ENCODE peak calls at places on chromosomes 1 and 21, in nine cellular contexts. One of them, this sample, is unnamed.

GRCh38 chr1:234997201-234998173 is 131.2 kb downstream of the TOMM20 start:
- DNase-seq in uterus: peak
- DNase-seq in CD8-positive, alpha-beta T cell: no peak
- DNase-seq in GM12865: no peak
- DNase-seq in NB4: no peak
- DNase-seq in right lobe of liver: peak
- DNase-seq in adrenal gland: peak
- DNase-seq in neural progenitor cell: no peak
- DNase-seq in endothelial cell of umbilical vein: peak
- DNase-seq in this sample: peak

GRCh38 chr1:100606438-100606837 is 68.5 kb downstream of the GPR88 start:
- DNase-seq in uterus: peak
- DNase-seq in CD8-positive, alpha-beta T cell: no peak
- DNase-seq in GM12865: peak
- DNase-seq in NB4: peak
- DNase-seq in right lobe of liver: peak
- DNase-seq in adrenal gland: peak
- DNase-seq in neural progenitor cell: peak
- DNase-seq in endothelial cell of umbilical vein: peak
- DNase-seq in this sample: no peak

GRCh38 chr1:165288301-165289120 is 68.0 kb downstream of the LMX1A start:
- DNase-seq in uterus: no peak
- DNase-seq in CD8-positive, alpha-beta T cell: no peak
- DNase-seq in GM12865: no peak
- DNase-seq in NB4: peak
- DNase-seq in right lobe of liver: peak
- DNase-seq in adrenal gland: no peak
- DNase-seq in neural progenitor cell: peak
- DNase-seq in endothelial cell of umbilical vein: no peak
- DNase-seq in this sample: peak

GRCh38 chr1:208242829-208243521 is 1.2 kb downstream of the PLXNA2 start:
- DNase-seq in uterus: no peak
- DNase-seq in CD8-positive, alpha-beta T cell: no peak
- DNase-seq in GM12865: no peak
- DNase-seq in NB4: peak
- DNase-seq in right lobe of liver: peak
- DNase-seq in adrenal gland: no peak
- DNase-seq in neural progenitor cell: peak
- DNase-seq in endothelial cell of umbilical vein: no peak
- DNase-seq in this sample: no peak

GRCh38 chr21:26800455-26801454 is 44.5 kb downstream of the ADAMTS1 start:
- DNase-seq in uterus: peak
- DNase-seq in CD8-positive, alpha-beta T cell: no peak
- DNase-seq in GM12865: no peak
- DNase-seq in NB4: no peak
- DNase-seq in right lobe of liver: no peak
- DNase-seq in adrenal gland: no peak
- DNase-seq in neural progenitor cell: no peak
- DNase-seq in endothelial cell of umbilical vein: no peak
- DNase-seq in this sample: no peak

GRCh38 chr1:215076312-215076711 is 6.2 kb upstream of the KCNK2 start:
- DNase-seq in uterus: no peak
- DNase-seq in CD8-positive, alpha-beta T cell: no peak
- DNase-seq in GM12865: peak
- DNase-seq in NB4: peak
- DNase-seq in right lobe of liver: no peak
- DNase-seq in adrenal gland: no peak
- DNase-seq in neural progenitor cell: peak
- DNase-seq in endothelial cell of umbilical vein: peak
- DNase-seq in this sample: no peak

GRCh38 chr1:187261637-187262036 is 432.9 kb downstream of the PLA2G4A start:
- DNase-seq in uterus: no peak
- DNase-seq in CD8-positive, alpha-beta T cell: no peak
- DNase-seq in GM12865: no peak
- DNase-seq in NB4: no peak
- DNase-seq in right lobe of liver: no peak
- DNase-seq in adrenal gland: no peak
- DNase-seq in neural progenitor cell: peak
- DNase-seq in endothelial cell of umbilical vein: no peak
- DNase-seq in this sample: no peak

GRCh38 chr1:59446257-59446901 is 149.5 kb downstream of the FGGY start:
- DNase-seq in uterus: peak
- DNase-seq in CD8-positive, alpha-beta T cell: no peak
- DNase-seq in GM12865: no peak
- DNase-seq in NB4: no peak
- DNase-seq in right lobe of liver: no peak
- DNase-seq in adrenal gland: no peak
- DNase-seq in neural progenitor cell: peak
- DNase-seq in endothelial cell of umbilical vein: no peak
- DNase-seq in this sample: no peak

GRCh38 chr1:112509005-112509659 is 367 bp downstream of the WNT2B start:
- DNase-seq in uterus: no peak
- DNase-seq in CD8-positive, alpha-beta T cell: no peak
- DNase-seq in GM12865: no peak
- DNase-seq in NB4: peak
- DNase-seq in right lobe of liver: no peak
- DNase-seq in adrenal gland: peak
- DNase-seq in neural progenitor cell: peak
- DNase-seq in endothelial cell of umbilical vein: peak
- DNase-seq in this sample: no peak

GRCh38 chr1:115135681-115136080 is 46.4 kb upstream of the TSPAN2 start:
- DNase-seq in uterus: no peak
- DNase-seq in CD8-positive, alpha-beta T cell: no peak
- DNase-seq in GM12865: no peak
- DNase-seq in NB4: no peak
- DNase-seq in right lobe of liver: no peak
- DNase-seq in adrenal gland: no peak
- DNase-seq in neural progenitor cell: no peak
- DNase-seq in endothelial cell of umbilical vein: no peak
- DNase-seq in this sample: no peak

GRCh38 chr21:44419679-44420078 is 35.6 kb upstream of the LRRC3 start:
- DNase-seq in uterus: no peak
- DNase-seq in CD8-positive, alpha-beta T cell: no peak
- DNase-seq in GM12865: no peak
- DNase-seq in NB4: no peak
- DNase-seq in right lobe of liver: peak
- DNase-seq in adrenal gland: no peak
- DNase-seq in neural progenitor cell: no peak
- DNase-seq in endothelial cell of umbilical vein: no peak
- DNase-seq in this sample: peak

GRCh38 chr1:154972517-154973343 is 1.8 kb upstream of the CKS1B start:
- DNase-seq in uterus: peak
- DNase-seq in CD8-positive, alpha-beta T cell: no peak
- DNase-seq in GM12865: no peak
- DNase-seq in NB4: no peak
- DNase-seq in right lobe of liver: peak
- DNase-seq in adrenal gland: peak
- DNase-seq in neural progenitor cell: peak
- DNase-seq in endothelial cell of umbilical vein: peak
- DNase-seq in this sample: peak

GRCh38 chr1:155062702-155063411 is 683 bp upstream of the EFNA4 start:
- DNase-seq in uterus: peak
- DNase-seq in CD8-positive, alpha-beta T cell: peak
- DNase-seq in GM12865: peak
- DNase-seq in NB4: no peak
- DNase-seq in right lobe of liver: no peak
- DNase-seq in adrenal gland: peak
- DNase-seq in neural progenitor cell: peak
- DNase-seq in endothelial cell of umbilical vein: no peak
- DNase-seq in this sample: peak

GRCh38 chr1:233477359-233477758 is 136.5 kb upstream of the KCNK1 start:
- DNase-seq in uterus: no peak
- DNase-seq in CD8-positive, alpha-beta T cell: no peak
- DNase-seq in GM12865: no peak
- DNase-seq in NB4: no peak
- DNase-seq in right lobe of liver: no peak
- DNase-seq in adrenal gland: no peak
- DNase-seq in neural progenitor cell: no peak
- DNase-seq in endothelial cell of umbilical vein: no peak
- DNase-seq in this sample: no peak

GRCh38 chr1:156908955-156909354 is 11.5 kb upstream of the LRRC71 start:
- DNase-seq in uterus: no peak
- DNase-seq in CD8-positive, alpha-beta T cell: no peak
- DNase-seq in GM12865: no peak
- DNase-seq in NB4: no peak
- DNase-seq in right lobe of liver: no peak
- DNase-seq in adrenal gland: no peak
- DNase-seq in neural progenitor cell: no peak
- DNase-seq in endothelial cell of umbilical vein: no peak
- DNase-seq in this sample: no peak

GRCh38 chr1:172585861-172586260 is 52.9 kb downstream of the SUCO start:
- DNase-seq in uterus: no peak
- DNase-seq in CD8-positive, alpha-beta T cell: no peak
- DNase-seq in GM12865: no peak
- DNase-seq in NB4: no peak
- DNase-seq in right lobe of liver: no peak
- DNase-seq in adrenal gland: no peak
- DNase-seq in neural progenitor cell: no peak
- DNase-seq in endothelial cell of umbilical vein: no peak
- DNase-seq in this sample: no peak

GRCh38 chr21:45310446-45310845 is 22.8 kb upstream of the POFUT2 start:
- DNase-seq in uterus: no peak
- DNase-seq in CD8-positive, alpha-beta T cell: no peak
- DNase-seq in GM12865: no peak
- DNase-seq in NB4: no peak
- DNase-seq in right lobe of liver: peak
- DNase-seq in adrenal gland: peak
- DNase-seq in neural progenitor cell: no peak
- DNase-seq in endothelial cell of umbilical vein: no peak
- DNase-seq in this sample: no peak

GRCh38 chr1:180586671-180587155 is 27.9 kb downstream of the OVAAL start:
- DNase-seq in uterus: no peak
- DNase-seq in CD8-positive, alpha-beta T cell: no peak
- DNase-seq in GM12865: no peak
- DNase-seq in NB4: no peak
- DNase-seq in right lobe of liver: no peak
- DNase-seq in adrenal gland: peak
- DNase-seq in neural progenitor cell: no peak
- DNase-seq in endothelial cell of umbilical vein: peak
- DNase-seq in this sample: peak

GRCh38 chr1:39625462-39626273 is 13.8 kb downstream of the HEYL start:
- DNase-seq in uterus: peak
- DNase-seq in CD8-positive, alpha-beta T cell: no peak
- DNase-seq in GM12865: no peak
- DNase-seq in NB4: peak
- DNase-seq in right lobe of liver: no peak
- DNase-seq in adrenal gland: peak
- DNase-seq in neural progenitor cell: no peak
- DNase-seq in endothelial cell of umbilical vein: no peak
- DNase-seq in this sample: peak

DNA sequence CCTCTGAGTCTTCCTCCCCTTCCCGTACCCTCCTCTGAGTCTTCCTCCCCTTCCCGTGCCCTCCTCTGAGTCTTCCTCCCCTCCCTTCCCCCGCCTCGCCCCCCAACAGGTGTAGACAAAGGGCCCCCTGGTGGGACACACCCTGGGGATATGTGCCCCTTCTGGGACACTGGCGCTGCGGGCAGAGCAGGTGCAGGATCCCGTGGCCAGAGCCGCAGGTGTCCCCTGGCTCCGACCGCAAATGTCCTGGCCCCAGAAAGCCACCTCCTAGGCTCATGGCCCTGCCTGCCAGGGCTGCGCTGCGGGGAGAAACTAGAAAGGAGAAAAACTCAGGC is 51.5 kb upstream of the ARHGEF16 start:
- DNase-seq in uterus: no peak
- DNase-seq in CD8-positive, alpha-beta T cell: no peak
- DNase-seq in GM12865: no peak
- DNase-seq in NB4: no peak
- DNase-seq in right lobe of liver: no peak
- DNase-seq in adrenal gland: no peak
- DNase-seq in neural progenitor cell: no peak
- DNase-seq in endothelial cell of umbilical vein: no peak
- DNase-seq in this sample: no peak
- TF ChIP-seq CTCF in uterus: no peak
- TF ChIP-seq CTCF in CD8-positive, alpha-beta T cell: no peak
- TF ChIP-seq CTCF in GM12865: no peak
- TF ChIP-seq CTCF in NB4: no peak
- TF ChIP-seq CTCF in right lobe of liver: no peak
- TF ChIP-seq CTCF in adrenal gland: no peak
- TF ChIP-seq CTCF in neural progenitor cell: no peak
- TF ChIP-seq CTCF in endothelial cell of umbilical vein: no peak
- TF ChIP-seq CTCF in this sample: no peak

DNA sequence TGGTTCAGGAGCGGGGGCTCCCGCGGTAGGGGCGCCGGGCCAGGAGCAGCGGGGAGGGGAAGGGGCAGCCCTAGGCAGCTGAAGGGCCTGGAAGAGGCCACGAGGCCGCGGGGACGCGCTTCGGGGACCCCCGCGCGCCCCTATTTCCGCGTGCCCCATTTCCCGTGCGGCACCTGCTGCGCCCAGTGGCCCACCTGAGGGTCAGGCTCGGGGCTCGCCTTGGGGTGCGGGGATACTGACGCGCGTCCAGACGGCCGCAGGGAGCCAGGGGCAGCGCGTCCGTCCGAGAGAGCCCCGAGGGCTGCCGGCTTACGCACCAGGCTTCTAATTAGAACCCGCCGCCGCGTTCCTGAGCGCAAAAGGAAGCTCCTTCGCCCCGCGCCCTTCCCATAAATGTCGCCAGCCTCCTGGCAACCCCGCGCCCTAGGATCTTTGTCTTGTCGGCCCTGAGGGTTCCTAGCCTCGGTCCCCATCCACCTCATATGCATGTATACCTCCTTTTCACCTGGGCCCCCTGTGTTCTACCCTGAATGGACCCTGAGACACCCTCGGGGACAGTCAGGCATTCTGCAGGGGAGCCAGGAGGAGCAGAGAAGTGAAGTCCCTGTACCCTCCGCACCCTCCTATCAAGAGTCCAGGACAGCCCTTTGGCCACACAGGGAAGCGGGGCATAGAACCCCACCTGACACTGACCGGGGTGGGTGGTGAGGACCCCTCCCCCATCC is 1.8 kb downstream of the WNT3A start:
- DNase-seq in uterus: peak
- DNase-seq in CD8-positive, alpha-beta T cell: no peak
- DNase-seq in GM12865: no peak
- DNase-seq in NB4: no peak
- DNase-seq in right lobe of liver: peak
- DNase-seq in adrenal gland: peak
- DNase-seq in neural progenitor cell: peak
- DNase-seq in endothelial cell of umbilical vein: no peak
- DNase-seq in this sample: no peak
- H3K4me3 ChIP-seq in uterus: no peak
- H3K4me3 ChIP-seq in CD8-positive, alpha-beta T cell: no peak
- H3K4me3 ChIP-seq in GM12865: no peak
- H3K4me3 ChIP-seq in NB4: no peak
- H3K4me3 ChIP-seq in right lobe of liver: no peak
- H3K4me3 ChIP-seq in adrenal gland: no peak
- H3K4me3 ChIP-seq in neural progenitor cell: no peak
- H3K4me3 ChIP-seq in endothelial cell of umbilical vein: no peak
- H3K4me3 ChIP-seq in this sample: no peak

GRCh38 chr1:201375169-201375568 is 2.3 kb downstream of the TNNT2 start:
- DNase-seq in uterus: no peak
- DNase-seq in CD8-positive, alpha-beta T cell: no peak
- DNase-seq in GM12865: no peak
- DNase-seq in NB4: peak
- DNase-seq in right lobe of liver: no peak
- DNase-seq in adrenal gland: no peak
- DNase-seq in neural progenitor cell: peak
- DNase-seq in endothelial cell of umbilical vein: no peak
- DNase-seq in this sample: no peak
- TF ChIP-seq CTCF in uterus: no peak
- TF ChIP-seq CTCF in CD8-positive, alpha-beta T cell: no peak
- TF ChIP-seq CTCF in GM12865: no peak
- TF ChIP-seq CTCF in NB4: peak
- TF ChIP-seq CTCF in right lobe of liver: no peak
- TF ChIP-seq CTCF in adrenal gland: no peak
- TF ChIP-seq CTCF in neural progenitor cell: peak
- TF ChIP-seq CTCF in endothelial cell of umbilical vein: no peak
- TF ChIP-seq CTCF in this sample: no peak

GRCh38 chr1:64891440-64891815 is 74.9 kb downstream of the JAK1 start:
- DNase-seq in uterus: no peak
- DNase-seq in CD8-positive, alpha-beta T cell: no peak
- DNase-seq in GM12865: no peak
- DNase-seq in NB4: no peak
- DNase-seq in right lobe of liver: no peak
- DNase-seq in adrenal gland: no peak
- DNase-seq in neural progenitor cell: no peak
- DNase-seq in endothelial cell of umbilical vein: peak
- DNase-seq in this sample: no peak
- H3K4me3 ChIP-seq in uterus: no peak
- H3K4me3 ChIP-seq in CD8-positive, alpha-beta T cell: no peak
- H3K4me3 ChIP-seq in GM12865: no peak
- H3K4me3 ChIP-seq in NB4: no peak
- H3K4me3 ChIP-seq in right lobe of liver: no peak
- H3K4me3 ChIP-seq in adrenal gland: no peak
- H3K4me3 ChIP-seq in neural progenitor cell: no peak
- H3K4me3 ChIP-seq in endothelial cell of umbilical vein: no peak
- H3K4me3 ChIP-seq in this sample: no peak

This sample was measured in mucosa of descending colon.